ENCODE peak calls at places on chromosome 18, in seven cellular contexts. E, I, N, C, L, T and K are unnamed samples.
A peak's percentile ranks its signal among the peaks of the same experiment; 100 is the strongest.

GRCh38 chr18:67864677-67865340 is 348.3 kb upstream of the DSEL start:
- DNase-seq in I (no peak), T (peak; percentile 56), L (no peak), C (no peak), E (no peak), N (no peak), K (no peak)

GRCh38 chr18:13562494-13563029 is 163.8 kb downstream of the FAM210A start:
- DNase-seq in L (no peak), C (no peak), N (no peak), T (no peak), E (no peak), I (peak; percentile 56), K (peak; percentile 39)

GRCh38 chr18:48786621-48787522 is 163.9 kb downstream of the SMAD7 start:
- DNase-seq in C (no peak), L (no peak), T (no peak), I (no peak), N (peak; percentile 68), E (no peak), K (peak; percentile 41)

GRCh38 chr18:58870621-58871020 is 5.9 kb downstream of the ZNF532 start:
- DNase-seq in E (no peak), N (no peak), C (no peak), T (no peak), I (no peak), L (no peak), K (no peak)

GRCh38 chr18:49089049-49089448 is 138.3 kb upstream of the SMAD7 start:
- DNase-seq in N (no peak), L (no peak), C (no peak), T (no peak), I (no peak), E (no peak), K (no peak)

GRCh38 chr18:72867721-72868665 is at the start of gene NETO1:
- DNase-seq in L (no peak), N (no peak), C (peak; percentile 49), T (no peak), I (no peak), E (no peak), K (no peak)

GRCh38 chr18:23812566-23813440 is 123.5 kb downstream of the LAMA3 start:
- DNase-seq in N (peak; percentile 27), I (no peak), E (no peak), T (peak; percentile 52), C (peak; percentile 8), L (no peak), K (no peak)

GRCh38 chr18:13461936-13462335 is 243.4 kb downstream of the LDLRAD4 start:
- DNase-seq in E (no peak), L (no peak), T (no peak), N (no peak), C (no peak), I (no peak), K (no peak)

GRCh38 chr18:74310411-74310810 is 5.2 kb upstream of the C18orf63 start:
- DNase-seq in T (peak; percentile 76), N (peak; percentile 70), L (no peak), E (no peak), C (no peak), I (no peak), K (no peak)

GRCh38 chr18:63741769-63742168 is 33.4 kb upstream of the SERPINB7 start:
- DNase-seq in L (no peak), C (no peak), N (no peak), T (peak; percentile 76), E (no peak), I (no peak), K (no peak)

GRCh38 chr18:68969027-68969426 is 171.1 kb downstream of the CCDC102B start:
- DNase-seq in I (no peak), E (no peak), T (no peak), C (no peak), N (no peak), L (no peak), K (no peak)